ENCODE peak calls at places on chromosomes 11 and 22, in six cellular contexts. R is neural progenitor cell, F is PC-3, P is IMR-90, G is K562, S is PC-9. H is an unnamed sample. For H4K20me1 and H3K36me3, the result is how much of the 10 kb centered on the place peaks cover.

GRCh38 chr11:101446238-101446637 is 137.6 kb downstream of the TRPC6 start:
- DNase-seq in R (no peak), G (no peak), F (peak), P (peak), S (peak), H (no peak)

GRCh38 chr11:78916759-78917158 is 342.1 kb upstream of the NARS2 start:
- DNase-seq in F (peak), R (no peak), S (no peak), P (peak), G (no peak), H (no peak)

GRCh38 chr11:11416502-11416901 is 63.5 kb upstream of the CSNK2A3 start:
- DNase-seq in F (peak), P (peak), G (no peak), S (no peak), R (no peak), H (no peak)

GRCh38 chr11:16261836-16262644 is 94.3 kb downstream of the SOX6 start:
- DNase-seq in P (no peak), G (no peak), F (no peak), R (no peak), S (no peak), H (no peak)

GRCh38 chr11:22685111-22685510 is 18.7 kb downstream of the GAS2 start:
- DNase-seq in F (peak), R (no peak), G (no peak), P (no peak), S (no peak), H (no peak)

GRCh38 chr11:20207781-20208621 is 47.7 kb upstream of the DBX1 start:
- DNase-seq in F (no peak), S (no peak), P (peak), R (peak), G (no peak), H (no peak)

GRCh38 chr11:40514124-40514523 is 945.3 kb downstream of the LRRC4C start:
- DNase-seq in P (no peak), G (no peak), S (no peak), R (no peak), F (peak), H (no peak)

GRCh38 chr22:23518381-23519187 is 61.5 kb downstream of the IGLL1 start:
- DNase-seq in R (peak), F (no peak), S (no peak), G (no peak), P (no peak), H (no peak)

GRCh38 chr11:12556155-12556554 is 118.1 kb upstream of the TEAD1 start:
- DNase-seq in G (no peak), F (no peak), R (no peak), P (peak), S (no peak), H (no peak)

GRCh38 chr22:31122532-31123291 is at the start of gene INPP5J:
- DNase-seq in P (peak), G (no peak), F (peak), S (peak), R (peak), H (no peak)

GRCh38 chr11:117488996-117489952 is 161.6 kb downstream of the CEP164 start:
- DNase-seq in F (no peak), R (no peak), G (no peak), S (no peak), P (no peak), H (no peak)

GRCh38 chr11:65502852-65503603 is 4.2 kb downstream of the MALAT1 start:
- DNase-seq in P (peak), G (peak), R (no peak), F (no peak), S (no peak), H (peak)

GRCh38 chr22:31867386-31868153 is 76.8 kb upstream of the YWHAH start:
- DNase-seq in S (peak), F (peak), G (peak), R (no peak), P (no peak), H (no peak)

GRCh38 chr11:45174963-45175362 is 28.5 kb downstream of the PRDM11 start:
- DNase-seq in F (no peak), S (no peak), P (no peak), R (no peak), G (no peak), H (no peak)

GRCh38 chr11:45178223-45178622 is 31.8 kb downstream of the PRDM11 start:
- DNase-seq in G (no peak), R (no peak), S (no peak), P (no peak), F (no peak), H (no peak)

GRCh38 chr11:45179686-45180085 is 33.2 kb downstream of the PRDM11 start:
- DNase-seq in G (no peak), P (no peak), F (no peak), S (no peak), R (no peak), H (no peak)

GRCh38 chr11:45178890-45179663 is 32.6 kb downstream of the PRDM11 start:
- DNase-seq in R (no peak), G (no peak), F (no peak), S (peak), P (peak), H (no peak)

GRCh38 chr11:45176996-45177395 is 30.6 kb downstream of the PRDM11 start:
- DNase-seq in F (no peak), R (no peak), S (no peak), P (no peak), G (no peak), H (no peak)
- H4K20me1 ChIP-seq in F (under half), R (under half), S (under half), P (under half), G (under half), H (under half)

DNA sequence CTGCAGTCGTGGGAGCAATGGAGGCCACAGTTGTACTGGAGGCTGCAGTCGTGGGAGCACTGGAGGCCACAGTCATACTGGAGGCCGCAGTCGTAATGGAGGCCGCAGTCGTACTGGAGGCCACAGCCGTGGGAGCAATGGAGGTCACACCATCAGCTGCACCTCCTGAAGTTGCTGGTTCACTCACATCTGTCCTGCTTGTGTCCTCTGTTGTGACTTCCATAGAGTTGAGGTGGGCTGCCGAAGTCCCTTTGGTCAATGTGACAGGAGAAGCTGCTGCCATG is 9.3 kb downstream of the C11orf24 start:
- DNase-seq in S (no peak), F (no peak), R (no peak), P (no peak), G (no peak), H (no peak)
- H3K27ac ChIP-seq in S (no peak), F (no peak), R (no peak), P (no peak), G (no peak), H (no peak)

GRCh38 chr22:17598318-17598717 is 30.2 kb downstream of the ATP6V1E1 start:
- DNase-seq in R (no peak), F (no peak), P (no peak), S (no peak), G (no peak), H (no peak)

GRCh38 chr22:17596226-17596625 is 32.3 kb downstream of the ATP6V1E1 start:
- DNase-seq in S (no peak), F (no peak), G (no peak), R (no peak), P (no peak), H (no peak)

GRCh38 chr22:17601031-17601430 is 27.5 kb downstream of the ATP6V1E1 start:
- DNase-seq in S (no peak), P (no peak), F (no peak), R (no peak), G (no peak), H (no peak)

GRCh38 chr22:17592201-17592600 is 28.9 kb downstream of the SLC25A18 start:
- DNase-seq in S (no peak), G (no peak), P (no peak), F (no peak), R (no peak), H (no peak)

GRCh38 chr22:17597217-17597616 is 31.3 kb downstream of the ATP6V1E1 start:
- DNase-seq in F (no peak), P (peak), G (no peak), S (no peak), R (no peak), H (no peak)
- H3K36me3 ChIP-seq in F (under half), P (half or more), G (half or more), S (under half), R (under half), H (half or more)

GRCh38 chr11:118785362-118785761 is 5.6 kb downstream of the DDX6 start:
- DNase-seq in R (no peak), G (no peak), F (peak), P (peak), S (no peak), H (no peak)
- H4K20me1 ChIP-seq in R (half or more), G (under half), F (half or more), P (half or more), S (half or more), H (under half)

GRCh38 chr22:26565181-26565580 is 24.8 kb downstream of the TPST2 start:
- DNase-seq in S (no peak), G (no peak), F (no peak), R (no peak), P (no peak), H (no peak)
- H3K27ac ChIP-seq in S (no peak), G (no peak), F (no peak), R (no peak), P (no peak), H (no peak)

H was measured in OCI-LY7.